ENCODE peak calls at places on chromosomes 7 and 10, in five cellular contexts. U is epithelial cell of esophagus, M is psoas muscle, P is GM10248, K is stomach. E is an unnamed sample.

GRCh38 chr10:129972145-129972965 is 8.3 kb upstream of the EBF3 start:
- DNase-seq in P (no peak), K (no peak), M (peak; percentile 43), U (no peak), E (peak; percentile 41)

GRCh38 chr10:98259606-98260319 is 8.2 kb downstream of the LOXL4 start:
- DNase-seq in U (peak; percentile 52), M (no peak), K (no peak), P (no peak), E (peak; percentile 4)

GRCh38 chr7:144037414-144038096 is 11.2 kb upstream of the OR2A5 start:
- DNase-seq in M (no peak), K (no peak), P (no peak), U (no peak), E (no peak)

GRCh38 chr7:28984631-28985030 is 26.5 kb upstream of the TRIL start:
- DNase-seq in U (peak; percentile 67), P (no peak), M (peak; percentile 53), K (peak; percentile 44), E (no peak)

GRCh38 chr7:155380221-155380861 is 77.6 kb upstream of the EN2 start:
- DNase-seq in U (peak; percentile 76), M (peak; percentile 69), P (peak; percentile 82), K (peak; percentile 79), E (peak; percentile 92)

GRCh38 chr7:45590679-45591057 is 16.5 kb downstream of the ADCY1 start:
- DNase-seq in K (peak; percentile 22), U (no peak), P (no peak), M (no peak), E (no peak)

GRCh38 chr10:74548676-74549075 is 277.7 kb upstream of the KAT6B start:
- DNase-seq in U (peak; percentile 1), P (no peak), K (no peak), M (no peak), E (no peak)

GRCh38 chr10:15311885-15312280 is 59.2 kb downstream of the FAM171A1 start:
- DNase-seq in M (no peak), U (no peak), P (no peak), K (no peak), E (no peak)

GRCh38 chr7:99975782-99976521 is at the start of gene AZGP1:
- DNase-seq in M (no peak), K (peak; percentile 59), U (peak; percentile 38), P (no peak), E (no peak)

GRCh38 chr7:152711444-152711944 is 35.6 kb upstream of the XRCC2 start:
- DNase-seq in K (no peak), U (peak; percentile 43), P (no peak), M (no peak), E (no peak)

GRCh38 chr10:51001587-51001986 is 72.7 kb upstream of the PRKG1 start:
- DNase-seq in M (no peak), U (no peak), P (no peak), K (no peak), E (no peak)

GRCh38 chr10:48634198-48634983 is 29.5 kb upstream of the ARHGAP22 start:
- DNase-seq in M (peak; percentile 44), P (no peak), U (no peak), K (no peak), E (no peak)

GRCh38 chr7:85111761-85112160 is 75.1 kb downstream of the SEMA3D start:
- DNase-seq in M (no peak), P (no peak), U (no peak), K (no peak), E (no peak)

GRCh38 chr7:158680754-158681153 is 23.9 kb downstream of the NCAPG2 start:
- DNase-seq in P (no peak), U (no peak), M (no peak), K (no peak), E (no peak)

GRCh38 chr7:123126691-123127090 is 73.1 kb downstream of the SLC13A1 start:
- DNase-seq in M (no peak), K (no peak), P (no peak), U (no peak), E (no peak)

GRCh38 chr10:43689618-43689954 is 40.9 kb upstream of the ZNF32 start:
- DNase-seq in M (peak; percentile 60), K (peak; percentile 68), U (peak; percentile 32), P (peak; percentile 68), E (peak; percentile 81)

GRCh38 chr7:2172311-2173183 is 60.2 kb downstream of the MAD1L1 start:
- DNase-seq in U (peak; percentile 87), M (no peak), K (peak; percentile 91), P (no peak), E (no peak)

GRCh38 chr10:125017547-125018298 is 75.8 kb downstream of the ZRANB1 start:
- DNase-seq in U (no peak), M (no peak), K (no peak), P (no peak), E (no peak)

GRCh38 chr7:13991791-13992620 is 2.5 kb upstream of the ETV1 start:
- DNase-seq in M (no peak), K (no peak), P (no peak), U (no peak), E (no peak)

GRCh38 chr10:6958254-6958653 is 378.2 kb upstream of the PRKCQ start:
- DNase-seq in M (no peak), U (no peak), K (no peak), P (no peak), E (no peak)

GRCh38 chr10:87694011-87694794 is 34.5 kb downstream of the PAPSS2 start:
- DNase-seq in U (no peak), K (no peak), P (no peak), M (no peak), E (no peak)

GRCh38 chr7:130254555-130254954 is 12.1 kb upstream of the CPA2 start:
- DNase-seq in U (no peak), M (no peak), K (no peak), P (no peak), E (no peak)

GRCh38 chr7:99617187-99617781 is 538 bp downstream of the ZSCAN25 start:
- DNase-seq in K (no peak), U (no peak), P (no peak), M (no peak), E (no peak)

GRCh38 chr10:123147635-123148413 is at the start of gene HMX2:
- DNase-seq in M (no peak), U (no peak), K (no peak), P (peak; percentile 71), E (peak; percentile 85)

GRCh38 chr7:29871787-29872398 is 65.6 kb downstream of the WIPF3 start:
- DNase-seq in M (no peak), U (no peak), K (no peak), P (no peak), E (no peak)

GRCh38 chr10:12785338-12785934 is 216.1 kb downstream of the CCDC3 start:
- DNase-seq in M (no peak), K (no peak), P (no peak), U (peak; percentile 77), E (no peak)

GRCh38 chr7:106400990-106401389 is 116.2 kb upstream of the NAMPT start:
- DNase-seq in M (no peak), U (no peak), K (no peak), P (no peak), E (no peak)

GRCh38 chr7:113955157-113955556 is 36.3 kb upstream of the PPP1R3A start:
- DNase-seq in K (no peak), U (no peak), M (no peak), P (no peak), E (no peak)

GRCh38 chr10:17453035-17453376 is 1.4 kb downstream of the ST8SIA6 start:
- DNase-seq in P (no peak), U (no peak), M (no peak), K (no peak), E (peak; percentile 39)

GRCh38 chr10:106436123-106436740 is 728.3 kb downstream of the SORCS1 start:
- DNase-seq in P (no peak), M (no peak), U (peak; percentile 96), K (no peak), E (no peak)

GRCh38 chr7:44232900-44233715 is 32.3 kb downstream of the YKT6 start:
- DNase-seq in P (no peak), M (no peak), K (no peak), U (no peak), E (no peak)

GRCh38 chr7:50182734-50183133 is 89.7 kb upstream of the ZPBP start:
- DNase-seq in K (no peak), M (no peak), U (no peak), P (no peak), E (no peak)

GRCh38 chr10:84308021-84308420 is 20.4 kb upstream of the CCSER2 start:
- DNase-seq in U (no peak), M (no peak), K (no peak), P (no peak), E (no peak)
- TF ChIP-seq CTCF in U (no peak), M (no peak), K (no peak), P (no peak), E (no peak)

GRCh38 chr10:29600821-29601220 is 34.0 kb downstream of the SVIL start:
- DNase-seq in P (no peak), K (no peak), M (no peak), U (no peak), E (no peak)
- TF ChIP-seq CTCF in P (no peak), K (no peak), M (no peak), U (no peak), E (no peak)

DNA sequence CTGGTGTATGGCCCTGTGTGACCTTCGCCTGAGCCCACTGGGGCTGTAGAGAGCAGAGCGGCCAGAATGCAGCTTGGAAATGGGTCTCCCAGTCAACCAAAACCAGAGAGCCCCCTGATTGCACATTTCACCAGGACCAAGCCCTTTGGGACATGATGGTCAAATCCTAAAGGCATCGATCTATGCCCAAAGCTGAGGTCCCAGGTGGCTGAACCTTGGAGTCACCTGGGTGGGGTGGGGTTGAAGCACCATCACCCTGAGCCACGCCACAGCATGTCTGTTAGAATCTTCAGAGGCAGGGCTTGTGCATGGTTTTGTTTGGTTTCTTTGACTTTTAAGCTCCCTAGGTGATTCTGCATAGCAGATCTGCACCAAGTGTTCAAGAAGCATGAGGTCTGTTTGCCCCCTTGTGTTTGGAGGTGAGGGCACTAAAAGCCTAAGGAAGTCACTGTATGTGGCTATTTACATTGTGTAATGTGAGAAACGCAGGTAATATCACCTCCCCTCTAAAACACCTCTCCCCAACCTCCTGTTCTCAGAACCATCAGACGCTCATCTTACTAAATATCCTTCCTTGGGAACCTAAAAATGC is 9.6 kb downstream of the PKD1L1 start:
- DNase-seq in K (no peak), P (no peak), M (no peak), U (no peak), E (no peak)
- TF ChIP-seq CTCF in K (no peak), P (peak; percentile 24), M (no peak), U (no peak), E (no peak)

DNA sequence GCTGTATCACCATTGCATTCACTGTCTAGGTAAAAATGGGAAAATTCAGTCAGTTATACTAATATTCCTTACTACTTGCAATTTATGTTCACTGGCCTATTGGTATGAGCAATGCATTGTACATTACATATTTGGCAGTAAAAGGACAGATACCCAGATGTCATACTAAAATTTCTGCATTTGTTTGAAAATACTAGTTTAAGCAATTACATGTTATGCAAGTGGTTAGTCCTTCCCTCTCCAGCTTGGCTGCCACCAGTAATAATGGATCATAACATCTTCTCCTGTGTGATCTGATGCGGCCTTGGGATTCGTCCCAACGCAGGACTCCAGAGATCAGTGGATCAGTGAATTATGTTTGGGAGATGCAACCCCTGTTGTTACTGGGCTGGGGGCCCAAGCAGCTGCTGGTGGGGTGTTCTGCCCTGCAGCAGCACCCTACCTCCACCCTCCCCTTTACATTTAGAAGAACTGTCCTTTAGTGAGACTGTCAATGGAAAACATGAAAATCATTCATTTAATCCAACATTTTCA is 11.2 kb upstream of the PDK4 start:
- DNase-seq in U (no peak), P (no peak), K (no peak), M (peak; percentile 72), E (no peak)
- TF ChIP-seq CTCF in U (no peak), P (no peak), K (no peak), M (no peak), E (no peak)

E was measured in GM20000.